ENCODE peak calls at places on chromosomes 4 and X, in ten cellular contexts. One of them, this sample, is unnamed.

GRCh38 chrX:136166221-136166855 is 19.0 kb downstream of the FHL1 start:
- DNase-seq in vagina: no peak
- DNase-seq in CD8-positive, alpha-beta memory T cell: no peak
- DNase-seq in left lung: no peak
- DNase-seq in H1: no peak
- DNase-seq in lung: no peak
- DNase-seq in AG04450: no peak
- DNase-seq in testis: no peak
- DNase-seq in substantia nigra: peak
- DNase-seq in tibial nerve: no peak
- DNase-seq in this sample: peak

GRCh38 chr4:31964691-31965090 is 1244.5 kb downstream of the PCDH7 start:
- DNase-seq in vagina: no peak
- DNase-seq in CD8-positive, alpha-beta memory T cell: no peak
- DNase-seq in left lung: no peak
- DNase-seq in H1: no peak
- DNase-seq in lung: no peak
- DNase-seq in AG04450: no peak
- DNase-seq in testis: no peak
- DNase-seq in substantia nigra: no peak
- DNase-seq in tibial nerve: no peak
- DNase-seq in this sample: no peak

GRCh38 chr4:122279670-122280069 is 99.1 kb upstream of the ADAD1 start:
- DNase-seq in vagina: no peak
- DNase-seq in CD8-positive, alpha-beta memory T cell: no peak
- DNase-seq in left lung: no peak
- DNase-seq in H1: no peak
- DNase-seq in lung: no peak
- DNase-seq in AG04450: no peak
- DNase-seq in testis: no peak
- DNase-seq in substantia nigra: no peak
- DNase-seq in tibial nerve: no peak
- DNase-seq in this sample: no peak

GRCh38 chr4:38678078-38678477 is 14.1 kb downstream of the KLF3 start:
- DNase-seq in vagina: no peak
- DNase-seq in CD8-positive, alpha-beta memory T cell: no peak
- DNase-seq in left lung: no peak
- DNase-seq in H1: no peak
- DNase-seq in lung: no peak
- DNase-seq in AG04450: peak
- DNase-seq in testis: no peak
- DNase-seq in substantia nigra: no peak
- DNase-seq in tibial nerve: peak
- DNase-seq in this sample: no peak

GRCh38 chrX:38271154-38271716 is 50.6 kb upstream of the SRPX start:
- DNase-seq in vagina: no peak
- DNase-seq in CD8-positive, alpha-beta memory T cell: no peak
- DNase-seq in left lung: no peak
- DNase-seq in H1: no peak
- DNase-seq in lung: no peak
- DNase-seq in AG04450: no peak
- DNase-seq in testis: no peak
- DNase-seq in substantia nigra: no peak
- DNase-seq in tibial nerve: no peak
- DNase-seq in this sample: no peak

GRCh38 chr4:5218376-5219069 is 167.2 kb downstream of the STK32B start:
- DNase-seq in vagina: no peak
- DNase-seq in CD8-positive, alpha-beta memory T cell: no peak
- DNase-seq in left lung: no peak
- DNase-seq in H1: no peak
- DNase-seq in lung: no peak
- DNase-seq in AG04450: no peak
- DNase-seq in testis: no peak
- DNase-seq in substantia nigra: no peak
- DNase-seq in tibial nerve: no peak
- DNase-seq in this sample: no peak

GRCh38 chr4:22485751-22486150 is 30.1 kb downstream of the ADGRA3 start:
- DNase-seq in vagina: no peak
- DNase-seq in CD8-positive, alpha-beta memory T cell: no peak
- DNase-seq in left lung: no peak
- DNase-seq in H1: no peak
- DNase-seq in lung: no peak
- DNase-seq in AG04450: peak
- DNase-seq in testis: no peak
- DNase-seq in substantia nigra: no peak
- DNase-seq in tibial nerve: no peak
- DNase-seq in this sample: no peak

GRCh38 chr4:19298998-19299397 is 952.7 kb upstream of the SLIT2 start:
- DNase-seq in vagina: no peak
- DNase-seq in CD8-positive, alpha-beta memory T cell: no peak
- DNase-seq in left lung: no peak
- DNase-seq in H1: no peak
- DNase-seq in lung: no peak
- DNase-seq in AG04450: no peak
- DNase-seq in testis: no peak
- DNase-seq in substantia nigra: no peak
- DNase-seq in tibial nerve: no peak
- DNase-seq in this sample: no peak

GRCh38 chr4:151862766-151863165 is 102.0 kb upstream of the GATB start:
- DNase-seq in vagina: no peak
- DNase-seq in CD8-positive, alpha-beta memory T cell: no peak
- DNase-seq in left lung: no peak
- DNase-seq in H1: no peak
- DNase-seq in lung: no peak
- DNase-seq in AG04450: no peak
- DNase-seq in testis: no peak
- DNase-seq in substantia nigra: no peak
- DNase-seq in tibial nerve: no peak
- DNase-seq in this sample: no peak

GRCh38 chrX:25524150-25524549 is 508.4 kb upstream of the ARX start:
- DNase-seq in vagina: no peak
- DNase-seq in CD8-positive, alpha-beta memory T cell: no peak
- DNase-seq in left lung: no peak
- DNase-seq in H1: no peak
- DNase-seq in lung: no peak
- DNase-seq in AG04450: no peak
- DNase-seq in testis: no peak
- DNase-seq in substantia nigra: no peak
- DNase-seq in tibial nerve: no peak
- DNase-seq in this sample: no peak

GRCh38 chr4:51825341-51825740 is 17.6 kb upstream of the DCUN1D4 start:
- DNase-seq in vagina: no peak
- DNase-seq in CD8-positive, alpha-beta memory T cell: no peak
- DNase-seq in left lung: no peak
- DNase-seq in H1: no peak
- DNase-seq in lung: no peak
- DNase-seq in AG04450: no peak
- DNase-seq in testis: no peak
- DNase-seq in substantia nigra: no peak
- DNase-seq in tibial nerve: no peak
- DNase-seq in this sample: no peak

GRCh38 chr4:11732155-11732554 is 303.5 kb upstream of the HS3ST1 start:
- DNase-seq in vagina: no peak
- DNase-seq in CD8-positive, alpha-beta memory T cell: no peak
- DNase-seq in left lung: no peak
- DNase-seq in H1: no peak
- DNase-seq in lung: no peak
- DNase-seq in AG04450: no peak
- DNase-seq in testis: no peak
- DNase-seq in substantia nigra: no peak
- DNase-seq in tibial nerve: no peak
- DNase-seq in this sample: no peak

GRCh38 chr4:184475096-184475461 is 729 bp upstream of the IRF2 start:
- DNase-seq in vagina: no peak
- DNase-seq in CD8-positive, alpha-beta memory T cell: peak
- DNase-seq in left lung: peak
- DNase-seq in H1: no peak
- DNase-seq in lung: peak
- DNase-seq in AG04450: no peak
- DNase-seq in testis: peak
- DNase-seq in substantia nigra: peak
- DNase-seq in tibial nerve: peak
- DNase-seq in this sample: no peak

GRCh38 chr4:1746919-1747602 is 25.7 kb downstream of the TACC3 start:
- DNase-seq in vagina: no peak
- DNase-seq in CD8-positive, alpha-beta memory T cell: no peak
- DNase-seq in left lung: no peak
- DNase-seq in H1: no peak
- DNase-seq in lung: no peak
- DNase-seq in AG04450: no peak
- DNase-seq in testis: peak
- DNase-seq in substantia nigra: peak
- DNase-seq in tibial nerve: no peak
- DNase-seq in this sample: no peak

GRCh38 chr4:108484187-108484586 is 136.2 kb upstream of the RPL34 start:
- DNase-seq in vagina: no peak
- DNase-seq in CD8-positive, alpha-beta memory T cell: no peak
- DNase-seq in left lung: no peak
- DNase-seq in H1: no peak
- DNase-seq in lung: no peak
- DNase-seq in AG04450: no peak
- DNase-seq in testis: no peak
- DNase-seq in substantia nigra: no peak
- DNase-seq in tibial nerve: no peak
- DNase-seq in this sample: no peak

GRCh38 chrX:107704181-107704580 is 71.4 kb downstream of the TSC22D3 start:
- DNase-seq in vagina: no peak
- DNase-seq in CD8-positive, alpha-beta memory T cell: no peak
- DNase-seq in left lung: no peak
- DNase-seq in H1: no peak
- DNase-seq in lung: no peak
- DNase-seq in AG04450: no peak
- DNase-seq in testis: no peak
- DNase-seq in substantia nigra: no peak
- DNase-seq in tibial nerve: no peak
- DNase-seq in this sample: no peak
- H3K27ac ChIP-seq in vagina: no peak
- H3K27ac ChIP-seq in CD8-positive, alpha-beta memory T cell: no peak
- H3K27ac ChIP-seq in left lung: no peak
- H3K27ac ChIP-seq in H1: no peak
- H3K27ac ChIP-seq in lung: no peak
- H3K27ac ChIP-seq in AG04450: no peak
- H3K27ac ChIP-seq in testis: no peak
- H3K27ac ChIP-seq in substantia nigra: no peak
- H3K27ac ChIP-seq in tibial nerve: no peak
- H3K27ac ChIP-seq in this sample: no peak

DNA sequence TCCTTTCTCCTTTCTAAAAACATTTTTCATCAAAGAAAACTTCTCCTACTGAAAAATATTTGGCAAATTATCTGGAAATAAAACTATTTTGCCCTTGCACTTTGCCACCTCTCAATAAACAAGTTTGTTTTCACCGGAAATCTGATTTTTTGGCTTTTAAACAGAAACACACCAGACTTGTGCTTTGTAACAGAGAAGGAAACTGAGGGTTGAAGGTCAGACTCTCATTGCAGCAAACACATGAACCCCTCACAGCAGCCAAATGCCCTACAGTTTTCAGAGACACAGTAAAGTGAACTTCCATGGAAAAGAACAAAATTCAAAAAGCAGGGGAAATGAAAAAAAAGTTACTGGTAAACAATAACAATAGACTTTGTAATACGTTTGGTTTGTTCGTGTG is 95.6 kb upstream of the WDR17 start:
- DNase-seq in vagina: no peak
- DNase-seq in CD8-positive, alpha-beta memory T cell: no peak
- DNase-seq in left lung: no peak
- DNase-seq in H1: no peak
- DNase-seq in lung: no peak
- DNase-seq in AG04450: no peak
- DNase-seq in testis: no peak
- DNase-seq in substantia nigra: no peak
- DNase-seq in tibial nerve: no peak
- DNase-seq in this sample: no peak
- H3K27ac ChIP-seq in vagina: no peak
- H3K27ac ChIP-seq in CD8-positive, alpha-beta memory T cell: no peak
- H3K27ac ChIP-seq in left lung: no peak
- H3K27ac ChIP-seq in H1: no peak
- H3K27ac ChIP-seq in lung: no peak
- H3K27ac ChIP-seq in AG04450: no peak
- H3K27ac ChIP-seq in testis: no peak
- H3K27ac ChIP-seq in substantia nigra: no peak
- H3K27ac ChIP-seq in tibial nerve: peak
- H3K27ac ChIP-seq in this sample: no peak

GRCh38 chrX:20253232-20253543 is 13.5 kb downstream of the RPS6KA3 start:
- DNase-seq in vagina: no peak
- DNase-seq in CD8-positive, alpha-beta memory T cell: no peak
- DNase-seq in left lung: no peak
- DNase-seq in H1: no peak
- DNase-seq in lung: no peak
- DNase-seq in AG04450: no peak
- DNase-seq in testis: no peak
- DNase-seq in substantia nigra: no peak
- DNase-seq in tibial nerve: no peak
- DNase-seq in this sample: no peak
- H3K27ac ChIP-seq in vagina: no peak
- H3K27ac ChIP-seq in CD8-positive, alpha-beta memory T cell: no peak
- H3K27ac ChIP-seq in left lung: no peak
- H3K27ac ChIP-seq in H1: no peak
- H3K27ac ChIP-seq in lung: no peak
- H3K27ac ChIP-seq in AG04450: no peak
- H3K27ac ChIP-seq in testis: no peak
- H3K27ac ChIP-seq in substantia nigra: no peak
- H3K27ac ChIP-seq in tibial nerve: no peak
- H3K27ac ChIP-seq in this sample: no peak

DNA sequence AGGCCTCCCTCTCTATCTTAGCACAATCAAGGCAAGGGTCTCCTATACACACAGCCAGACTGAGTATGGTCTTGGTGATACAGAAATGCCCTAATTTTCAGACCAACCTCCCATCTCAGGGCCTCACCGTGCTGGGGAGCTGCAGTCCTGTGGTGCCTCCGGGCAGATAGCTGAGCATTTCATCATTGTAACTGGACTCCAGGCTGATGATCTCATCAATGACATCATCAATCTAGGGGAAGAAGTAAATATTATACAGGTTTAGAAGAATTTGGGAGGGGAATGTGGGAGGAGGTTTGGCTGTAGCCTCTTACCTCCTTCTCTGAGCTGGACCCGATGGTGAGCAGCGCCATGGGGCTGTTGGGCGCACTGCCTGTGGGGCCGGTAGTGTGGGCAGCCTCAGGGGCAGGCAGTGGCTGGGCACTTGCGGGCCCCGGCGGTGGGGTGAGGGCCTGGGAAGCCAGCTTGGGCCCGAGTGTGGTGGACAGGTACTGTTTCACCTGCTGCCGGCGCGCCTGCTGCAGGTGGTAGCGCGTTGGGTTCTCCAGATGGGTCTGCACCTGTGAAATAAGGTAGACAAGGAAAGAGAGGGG is 5.2 kb downstream of the TFE3 start:
- DNase-seq in vagina: no peak
- DNase-seq in CD8-positive, alpha-beta memory T cell: no peak
- DNase-seq in left lung: no peak
- DNase-seq in H1: no peak
- DNase-seq in lung: no peak
- DNase-seq in AG04450: peak
- DNase-seq in testis: no peak
- DNase-seq in substantia nigra: no peak
- DNase-seq in tibial nerve: no peak
- DNase-seq in this sample: no peak
- H3K27ac ChIP-seq in vagina: peak
- H3K27ac ChIP-seq in CD8-positive, alpha-beta memory T cell: no peak
- H3K27ac ChIP-seq in left lung: no peak
- H3K27ac ChIP-seq in H1: no peak
- H3K27ac ChIP-seq in lung: no peak
- H3K27ac ChIP-seq in AG04450: peak
- H3K27ac ChIP-seq in testis: no peak
- H3K27ac ChIP-seq in substantia nigra: no peak
- H3K27ac ChIP-seq in tibial nerve: no peak
- H3K27ac ChIP-seq in this sample: no peak

This sample was measured in neural progenitor cell.